ENCODE peak calls at places on chromosomes 13 and 19, in eight cellular contexts. C, K, M, X, D, J, U and I are unnamed samples.

GRCh38 chr19:54551950-54552912 is 21.4 kb upstream of the LILRA2 start:
- DNase-seq in U (no peak), C (peak; percentile 41), M (no peak), X (no peak), J (peak; percentile 28), D (no peak), K (no peak), I (no peak)

GRCh38 chr13:109778102-109778542 is 8.3 kb downstream of the IRS2 start:
- DNase-seq in J (no peak), M (no peak), D (no peak), X (no peak), U (no peak), K (peak; percentile 97), C (no peak), I (no peak)

GRCh38 chr13:74839656-74840055 is 642.3 kb downstream of the TBC1D4 start:
- DNase-seq in X (no peak), J (no peak), D (no peak), K (no peak), C (no peak), M (no peak), U (no peak), I (no peak)

GRCh38 chr19:34336781-34337271 is 28.2 kb upstream of the GPI start:
- DNase-seq in K (no peak), C (peak; percentile 59), M (peak; percentile 5), D (peak; percentile 32), J (no peak), X (no peak), U (peak; percentile 37), I (peak; percentile 61)

GRCh38 chr19:41599175-41599966 is 23.4 kb downstream of the CEACAM21 start:
- DNase-seq in K (no peak), X (no peak), J (no peak), M (no peak), D (no peak), U (no peak), C (no peak), I (no peak)

GRCh38 chr13:110815471-110816204 is 99.2 kb downstream of the ANKRD10 start:
- DNase-seq in X (peak; percentile 46), M (no peak), J (no peak), D (no peak), U (no peak), C (peak; percentile 53), K (peak; percentile 85), I (no peak)

GRCh38 chr13:98089826-98090225 is 53.1 kb upstream of the FARP1 start:
- DNase-seq in K (no peak), M (no peak), C (no peak), D (no peak), X (no peak), U (no peak), J (no peak), I (no peak)

GRCh38 chr13:39159971-39160370 is 121.7 kb downstream of the NHLRC3 start:
- DNase-seq in J (no peak), M (no peak), D (no peak), U (no peak), C (no peak), K (peak; percentile 36), X (peak; percentile 2), I (no peak)

GRCh38 chr19:18726846-18727245 is 43.4 kb downstream of the CRTC1 start:
- DNase-seq in X (no peak), M (no peak), J (no peak), U (no peak), K (no peak), C (no peak), D (no peak), I (no peak)

GRCh38 chr13:32309812-32310706 is 5.1 kb downstream of the ZAR1L start:
- DNase-seq in X (peak; percentile 2), K (no peak), C (peak; percentile 40), M (no peak), U (no peak), D (no peak), J (no peak), I (no peak)

GRCh38 chr19:54470991-54471782 is 1.9 kb downstream of the CDC42EP5 start:
- DNase-seq in J (peak; percentile 52), U (no peak), C (no peak), X (no peak), D (no peak), K (no peak), M (no peak), I (no peak)

GRCh38 chr19:46299004-46299509 is 2.2 kb downstream of the HIF3A start:
- DNase-seq in X (peak; percentile 79), K (peak; percentile 95), D (peak; percentile 90), M (no peak), U (no peak), J (peak; percentile 98), C (no peak), I (no peak)

GRCh38 chr13:45339867-45340266 is 1.1 kb downstream of the TPT1 start:
- DNase-seq in U (no peak), D (no peak), J (no peak), K (no peak), C (no peak), M (no peak), X (no peak), I (no peak)

GRCh38 chr13:20291037-20291436 is 58.9 kb upstream of the GJB6 start:
- DNase-seq in K (no peak), M (no peak), U (no peak), D (no peak), X (no peak), C (no peak), J (no peak), I (no peak)

GRCh38 chr13:99926014-99926731 is 45.4 kb downstream of the ZIC5 start:
- DNase-seq in D (peak; percentile 92), M (no peak), X (peak; percentile 68), C (no peak), U (no peak), J (no peak), K (peak; percentile 53), I (no peak)

GRCh38 chr19:30317403-30317802 is 54.8 kb upstream of the ZNF536 start:
- DNase-seq in K (no peak), C (no peak), U (no peak), M (no peak), X (no peak), J (no peak), D (no peak), I (no peak)

GRCh38 chr19:52226652-52227051 is 36.8 kb downstream of the PPP2R1A start:
- DNase-seq in U (no peak), D (no peak), M (no peak), C (no peak), K (no peak), J (no peak), X (no peak), I (no peak)

GRCh38 chr13:110399801-110400200 is 92.7 kb downstream of the COL4A2 start:
- DNase-seq in U (no peak), X (no peak), K (no peak), D (no peak), C (no peak), J (no peak), M (no peak), I (no peak)

GRCh38 chr13:66546534-66547379 is 683.4 kb downstream of the PCDH9 start:
- DNase-seq in D (no peak), U (no peak), X (no peak), C (no peak), K (no peak), M (peak; percentile 35), J (no peak), I (no peak)

GRCh38 chr13:23956106-23956505 is 58.8 kb upstream of the C1QTNF9B start:
- DNase-seq in M (no peak), X (no peak), U (no peak), J (no peak), C (no peak), K (no peak), D (no peak), I (no peak)

GRCh38 chr19:35123573-35123972 is 8.0 kb downstream of the FXYD3 start:
- DNase-seq in X (no peak), U (no peak), K (no peak), J (peak; percentile 44), M (no peak), D (peak; percentile 29), C (no peak), I (no peak)

GRCh38 chr13:94411747-94412146 is 67.7 kb downstream of the DCT start:
- DNase-seq in X (no peak), C (no peak), U (no peak), J (no peak), D (no peak), M (no peak), K (no peak), I (no peak)

GRCh38 chr13:113172419-113172926 is 14.0 kb downstream of the PROZ start:
- DNase-seq in C (no peak), M (no peak), K (no peak), D (no peak), J (no peak), X (no peak), U (no peak), I (no peak)

GRCh38 chr19:39590265-39590664 is 12.1 kb upstream of the LGALS13 start:
- DNase-seq in U (no peak), J (no peak), D (no peak), M (no peak), X (no peak), K (no peak), C (no peak), I (no peak)

GRCh38 chr19:6773323-6773931 is 919 bp downstream of the VAV1 start:
- DNase-seq in D (no peak), X (no peak), U (no peak), M (no peak), K (no peak), J (peak; percentile 41), C (peak; percentile 75), I (peak; percentile 33)

GRCh38 chr13:51524312-51524711 is 60.0 kb upstream of the WDFY2 start:
- DNase-seq in M (no peak), X (no peak), K (peak; percentile 46), U (no peak), D (no peak), J (no peak), C (no peak), I (no peak)

GRCh38 chr13:19587635-19588300 is 26.4 kb upstream of the TPTE2 start:
- DNase-seq in U (no peak), C (peak; percentile 46), D (peak; percentile 1), J (no peak), K (peak; percentile 36), X (no peak), M (no peak), I (no peak)

GRCh38 chr19:46241676-46242075 is 12.1 kb downstream of the IGFL1 start:
- DNase-seq in C (no peak), J (no peak), X (no peak), D (no peak), K (no peak), M (no peak), U (no peak), I (no peak)

GRCh38 chr19:3176715-3177501 is 1.7 kb upstream of the S1PR4 start:
- DNase-seq in D (no peak), U (peak; percentile 64), K (no peak), X (no peak), J (no peak), M (peak; percentile 22), C (peak; percentile 50), I (peak; percentile 31)

GRCh38 chr19:40862785-40863184 is 12.5 kb upstream of the CYP2A6 start:
- DNase-seq in K (no peak), C (no peak), M (no peak), D (no peak), J (no peak), U (no peak), X (no peak), I (no peak)

GRCh38 chr13:21913010-21913409 is 242.1 kb downstream of the FGF9 start:
- DNase-seq in C (no peak), K (peak; percentile 19), D (no peak), M (no peak), X (peak; percentile 56), J (no peak), U (no peak), I (no peak)

GRCh38 chr13:50715402-50716146 is 127.9 kb downstream of the DLEU7 start:
- DNase-seq in J (peak; percentile 43), K (no peak), U (no peak), C (no peak), D (no peak), M (no peak), X (no peak), I (no peak)

GRCh38 chr13:96104516-96104915 is 14.6 kb downstream of the HS6ST3 start:
- DNase-seq in U (no peak), K (no peak), C (no peak), M (no peak), D (no peak), J (no peak), X (no peak), I (no peak)

GRCh38 chr13:50485979-50486935 is 357.2 kb downstream of the DLEU7 start:
- DNase-seq in X (no peak), U (no peak), C (no peak), D (peak; percentile 65), M (peak; percentile 6), K (no peak), J (no peak), I (no peak)